ENCODE peak calls at places on chromosomes 2 and 18, in nine cellular contexts. Z is IMR-90; K is neural progenitor cell; Y is upper lobe of left lung; L is upper lobe of right lung; E is CD4-positive, alpha-beta T cell; I is kidney; P is body of pancreas; U is OCI-LY7. S is an unnamed sample. For H3K9me3, the result is how much of the 10 kb centered on the place peaks cover.

GRCh38 chr2:168416555-168416954 is 39.5 kb upstream of the CERS6 start:
- DNase-seq in U (no peak), P (no peak), L (no peak), Z (no peak), K (no peak), E (no peak), Y (no peak), I (no peak), S (no peak)

GRCh38 chr2:47293967-47294366 is 109.0 kb upstream of the MSH2 start:
- DNase-seq in I (no peak), U (no peak), E (no peak), Y (no peak), P (no peak), K (no peak), Z (no peak), L (peak), S (no peak)

GRCh38 chr2:19114754-19115231 is 243.6 kb downstream of the OSR1 start:
- DNase-seq in K (no peak), I (no peak), Z (no peak), U (no peak), E (no peak), L (no peak), P (no peak), Y (no peak), S (no peak)

GRCh38 chr2:181054843-181055242 is 74.4 kb downstream of the UBE2E3 start:
- DNase-seq in L (no peak), I (no peak), K (no peak), P (no peak), U (no peak), Y (no peak), Z (peak), E (no peak), S (no peak)

GRCh38 chr2:113180131-113180946 is 6.6 kb downstream of the PSD4 start:
- DNase-seq in Y (no peak), P (no peak), Z (no peak), L (no peak), U (no peak), K (no peak), I (peak), E (no peak), S (no peak)

GRCh38 chr2:88016086-88016947 is at the start of gene RNU2-63P:
- DNase-seq in Y (peak), I (peak), L (peak), Z (peak), K (peak), U (peak), E (peak), P (peak), S (peak)

GRCh38 chr2:96260404-96261260 is 5.2 kb downstream of the TMEM127 start:
- DNase-seq in K (peak), P (peak), Y (no peak), Z (peak), E (no peak), I (no peak), L (peak), U (peak), S (peak)

GRCh38 chr2:118224144-118224887 is 136.0 kb downstream of the INSIG2 start:
- DNase-seq in U (peak), E (peak), Y (peak), L (peak), Z (no peak), I (peak), P (peak), K (peak), S (peak)

GRCh38 chr2:95292623-95293260 is 4.4 kb upstream of the KCNIP3 start:
- DNase-seq in K (no peak), U (no peak), P (peak), I (no peak), E (no peak), Y (no peak), L (no peak), Z (no peak), S (no peak)

GRCh38 chr2:99140056-99140859 is 1.2 kb upstream of the C2orf15 start:
- DNase-seq in K (no peak), L (no peak), U (no peak), Y (no peak), Z (peak), I (no peak), P (no peak), E (no peak), S (no peak)

GRCh38 chr2:134431837-134432437 is 178.1 kb downstream of the MGAT5 start:
- DNase-seq in I (no peak), K (peak), Y (no peak), Z (peak), E (no peak), P (no peak), L (no peak), U (no peak), S (no peak)

GRCh38 chr2:36820942-36821605 is 124.6 kb downstream of the VIT start:
- DNase-seq in I (no peak), Z (no peak), K (no peak), L (no peak), Y (no peak), U (no peak), P (peak), E (no peak), S (no peak)

GRCh38 chr2:116692988-116693387 is 1121.5 kb upstream of the DDX18 start:
- DNase-seq in I (no peak), L (no peak), P (no peak), U (no peak), E (no peak), K (no peak), Z (no peak), Y (no peak), S (no peak)

GRCh38 chr18:77376043-77376732 is 126.5 kb downstream of the GALR1 start:
- DNase-seq in E (no peak), K (no peak), U (no peak), I (no peak), Z (no peak), L (no peak), Y (no peak), P (peak), S (no peak)

GRCh38 chr18:31901063-31901462 is 41.9 kb downstream of the TRAPPC8 start:
- DNase-seq in U (no peak), I (no peak), Z (no peak), K (no peak), P (no peak), Y (no peak), E (no peak), L (no peak), S (no peak)

GRCh38 chr2:221552282-221552681 is 19.8 kb downstream of the EPHA4 start:
- DNase-seq in E (no peak), I (no peak), K (no peak), U (no peak), L (no peak), Y (no peak), P (no peak), Z (no peak), S (no peak)

GRCh38 chr2:73697606-73698005 is 39.5 kb downstream of the TPRKB start:
- DNase-seq in L (no peak), U (no peak), E (no peak), K (no peak), Y (no peak), Z (peak), I (no peak), P (no peak), S (no peak)

GRCh38 chr18:48884306-48885235 is 66.2 kb downstream of the SMAD7 start:
- DNase-seq in P (no peak), Z (no peak), I (peak), L (peak), U (no peak), K (no peak), Y (no peak), E (no peak), S (no peak)

GRCh38 chr2:84646514-84646913 is 130.2 kb downstream of the DNAH6 start:
- DNase-seq in L (no peak), E (no peak), K (no peak), U (no peak), I (no peak), Y (no peak), P (no peak), Z (no peak), S (no peak)

GRCh38 chr18:37654034-37654433 is 88.4 kb upstream of the CELF4 start:
- DNase-seq in E (no peak), Z (no peak), U (no peak), K (peak), L (no peak), P (no peak), Y (no peak), I (no peak), S (no peak)

GRCh38 chr18:22219568-22220355 is 50.4 kb downstream of the GATA6 start:
- DNase-seq in L (no peak), P (peak), Y (no peak), I (no peak), Z (no peak), K (peak), E (no peak), U (no peak), S (no peak)
- TF ChIP-seq CTCF in L (no peak), P (no peak), Y (no peak), I (no peak), Z (no peak), K (peak), E (no peak), U (no peak), S (peak)

DNA sequence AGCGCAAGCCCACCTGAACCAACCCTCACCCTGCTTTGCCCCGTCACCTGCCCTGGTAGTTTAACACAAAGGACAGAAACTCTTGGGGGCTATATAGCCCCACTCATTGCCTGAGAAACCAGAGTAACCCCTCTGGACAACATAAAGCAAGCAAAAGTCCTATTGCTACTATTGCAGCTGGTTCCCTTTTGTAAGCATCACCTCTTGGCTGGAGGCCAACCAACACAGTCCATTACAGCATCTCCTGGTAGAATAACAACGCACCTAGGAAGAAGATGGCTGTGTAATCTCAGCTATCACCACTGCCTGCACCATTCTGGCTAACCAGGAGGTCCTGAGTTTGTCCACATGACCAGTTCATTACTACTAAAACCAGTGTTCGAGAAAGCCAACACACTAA is 36.4 kb downstream of the FLACC1 start:
- DNase-seq in Y (no peak), U (no peak), Z (no peak), I (no peak), P (no peak), K (no peak), E (no peak), L (no peak), S (no peak)
- H3K9me3 ChIP-seq in Y (under half), U (under half), Z (under half), I (under half), P (under half), K (under half), E (under half), L (under half), S (under half)

GRCh38 chr2:7929276-7929675 is 752.6 kb upstream of the ID2 start:
- DNase-seq in K (no peak), P (no peak), E (no peak), Z (no peak), U (no peak), I (no peak), Y (no peak), L (no peak), S (no peak)
- TF ChIP-seq CTCF in K (no peak), P (no peak), E (no peak), Z (no peak), U (no peak), I (no peak), Y (no peak), L (no peak), S (no peak)

DNA sequence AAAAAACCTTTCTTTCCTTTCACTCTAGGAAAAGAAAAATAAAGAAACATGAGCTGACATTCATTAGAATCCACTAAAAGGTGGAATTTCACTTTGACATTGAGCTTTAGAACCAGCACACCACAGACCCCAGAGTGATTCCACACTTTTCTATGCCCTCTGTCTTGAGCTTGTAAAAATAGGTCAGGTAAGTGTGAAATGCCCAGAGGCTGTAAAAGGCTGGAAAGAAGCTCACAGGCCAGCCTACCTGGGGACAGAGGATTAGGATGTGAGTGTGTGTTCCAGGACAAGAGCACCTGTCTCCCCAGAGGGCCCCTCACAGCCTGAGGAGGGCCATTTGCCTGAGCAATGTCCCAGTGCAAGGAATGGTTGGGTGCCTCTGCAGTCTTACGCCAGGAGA is 56.3 kb upstream of the MYO3B start:
- DNase-seq in K (no peak), I (no peak), P (no peak), Y (no peak), L (no peak), U (no peak), E (no peak), Z (no peak), S (no peak)
- H3K9me3 ChIP-seq in K (under half), I (under half), P (under half), Y (under half), L (under half), U (under half), E (under half), Z (under half), S (under half)

GRCh38 chr2:68837164-68837860 is 33.9 kb downstream of the BMP10 start:
- DNase-seq in Y (no peak), L (peak), I (peak), K (peak), E (peak), P (peak), Z (peak), U (peak), S (no peak)
- TF ChIP-seq CTCF in Y (peak), L (peak), I (peak), K (peak), E (peak), P (peak), Z (peak), U (peak), S (peak)

DNA sequence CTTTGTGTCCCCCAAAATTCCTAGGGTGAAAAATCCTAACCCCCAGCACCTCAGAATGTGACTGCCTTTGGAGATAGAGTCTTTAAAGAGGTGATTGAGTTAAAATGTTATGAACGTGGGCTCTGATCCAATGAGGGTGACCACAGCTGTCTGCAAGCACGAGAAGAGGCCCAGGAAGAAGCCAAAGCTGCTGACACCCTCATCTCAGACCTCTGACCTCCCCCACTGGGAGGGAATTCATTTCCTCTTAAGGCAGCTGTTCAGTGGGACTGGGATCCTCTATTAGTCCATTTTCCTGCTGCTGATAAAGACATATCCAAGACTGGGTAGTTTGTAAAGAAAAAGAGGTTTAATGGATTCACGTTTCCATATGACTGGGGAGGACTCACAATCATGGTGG is 544.4 kb downstream of the DCDC2C start:
- DNase-seq in Y (no peak), Z (no peak), K (no peak), L (no peak), U (no peak), E (no peak), P (no peak), I (no peak), S (no peak)
- H3K9me3 ChIP-seq in Y (under half), Z (under half), K (under half), L (under half), U (under half), E (under half), P (under half), I (under half), S (under half)

GRCh38 chr2:15619510-15619909 is 27.8 kb downstream of the DDX1 start:
- DNase-seq in P (no peak), L (no peak), U (no peak), Z (no peak), I (no peak), Y (no peak), K (no peak), E (no peak), S (no peak)
- TF ChIP-seq CTCF in P (no peak), L (no peak), U (no peak), Z (no peak), I (no peak), Y (no peak), K (no peak), E (no peak), S (no peak)

GRCh38 chr18:12968115-12968514 is 20.3 kb downstream of the SEH1L start:
- DNase-seq in Z (no peak), P (no peak), K (no peak), E (no peak), L (no peak), Y (no peak), I (no peak), U (no peak), S (no peak)

GRCh38 chr18:12960846-12961397 is 13.1 kb downstream of the SEH1L start:
- DNase-seq in I (no peak), U (no peak), E (no peak), L (no peak), P (no peak), Y (no peak), Z (no peak), K (no peak), S (no peak)

GRCh38 chr18:12960395-12960794 is 12.6 kb downstream of the SEH1L start:
- DNase-seq in P (no peak), U (no peak), E (no peak), Y (no peak), I (no peak), L (no peak), K (no peak), Z (no peak), S (no peak)

GRCh38 chr18:12958478-12958877 is 10.7 kb downstream of the SEH1L start:
- DNase-seq in K (no peak), L (no peak), I (no peak), Z (no peak), Y (no peak), E (no peak), P (no peak), U (no peak), S (no peak)

DNA sequence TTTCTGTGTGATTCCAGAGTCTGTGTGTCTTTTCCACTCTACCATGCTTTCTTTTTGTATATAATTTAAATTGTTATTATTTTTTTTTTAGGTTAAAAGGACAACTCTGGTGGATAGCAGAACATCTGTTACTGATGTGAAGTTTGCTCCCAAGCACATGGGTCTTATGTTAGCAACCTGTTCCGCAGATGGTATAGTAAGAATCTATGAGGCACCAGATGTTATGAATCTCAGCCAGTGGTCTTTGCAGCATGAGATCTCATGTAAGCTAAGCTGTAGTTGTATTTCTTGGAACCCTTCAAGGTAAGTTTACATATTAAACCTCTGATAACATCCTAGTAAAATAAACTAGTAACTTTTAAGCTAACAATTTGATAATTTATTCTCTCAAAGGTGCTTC is 15.3 kb downstream of the SEH1L start:
- DNase-seq in Z (peak), L (no peak), P (no peak), E (no peak), Y (no peak), U (no peak), K (no peak), I (no peak), S (no peak)
- H3K9me3 ChIP-seq in Z (under half), L (under half), P (under half), E (under half), Y (under half), U (under half), K (under half), I (under half), S (under half)

DNA sequence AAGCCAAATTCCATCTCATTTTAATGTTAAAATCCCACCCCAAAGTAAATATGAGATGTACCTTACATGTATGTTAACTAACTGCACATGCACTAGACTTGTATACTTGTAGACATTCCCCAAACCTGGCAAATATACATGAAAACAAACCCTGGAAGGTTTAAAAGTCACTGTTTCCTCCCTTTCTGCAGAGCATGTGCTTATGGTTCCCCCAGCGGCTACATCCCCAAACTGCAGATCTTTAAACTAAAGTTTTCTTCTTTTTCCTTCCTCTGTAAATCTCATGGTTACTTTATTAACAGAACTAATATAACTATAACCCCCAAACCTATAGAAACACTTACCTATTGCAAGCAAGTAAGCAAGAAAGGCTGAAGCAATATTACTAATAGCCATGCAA is 731.5 kb downstream of the LRP1B start:
- DNase-seq in I (no peak), K (peak), L (no peak), Z (peak), P (no peak), Y (no peak), E (no peak), U (peak), S (no peak)
- TF ChIP-seq CTCF in I (peak), K (peak), L (no peak), Z (peak), P (no peak), Y (no peak), E (no peak), U (peak), S (peak)

S was measured in adrenal gland.